ENCODE peak calls at places on chromosomes 2 and 18, in seven cellular contexts. M, P, G, B, X, S and J are unnamed samples.

GRCh38 chr2:201218780-201219179 is 35.8 kb downstream of the CASP10 start:
- DNase-seq in M (no peak), P (no peak), G (no peak), B (no peak), X (no peak), S (no peak), J (no peak)

GRCh38 chr2:24702800-24703199 is 90.4 kb downstream of the PTRHD1 start:
- DNase-seq in M (no peak), P (no peak), G (peak), B (no peak), X (no peak), S (no peak), J (peak)

GRCh38 chr2:117411983-117412382 is 402.5 kb upstream of the DDX18 start:
- DNase-seq in M (no peak), P (no peak), G (no peak), B (no peak), X (no peak), S (no peak), J (no peak)

GRCh38 chr18:8400193-8400752 is 209.0 kb upstream of the RAB12 start:
- DNase-seq in M (no peak), P (no peak), G (no peak), B (no peak), X (no peak), S (no peak), J (no peak)

GRCh38 chr2:181575024-181575649 is 81.8 kb downstream of the CERKL start:
- DNase-seq in M (no peak), P (no peak), G (peak), B (no peak), X (no peak), S (no peak), J (no peak)

GRCh38 chr2:106885326-106885725 is 641 bp downstream of the ST6GAL2 start:
- DNase-seq in M (no peak), P (no peak), G (peak), B (no peak), X (no peak), S (no peak), J (no peak)

GRCh38 chr2:35033748-35034147 is 1321.8 kb upstream of the CRIM1 start:
- DNase-seq in M (no peak), P (no peak), G (no peak), B (no peak), X (no peak), S (no peak), J (no peak)

GRCh38 chr2:96775160-96775559 is 14.5 kb downstream of the CNNM4 start:
- DNase-seq in M (no peak), P (no peak), G (no peak), B (no peak), X (no peak), S (no peak), J (no peak)

GRCh38 chr2:35293261-35293660 is 1062.3 kb upstream of the CRIM1 start:
- DNase-seq in M (no peak), P (no peak), G (peak), B (no peak), X (no peak), S (no peak), J (no peak)

GRCh38 chr2:69545477-69545932 is 98.0 kb downstream of the AAK1 start:
- DNase-seq in M (no peak), P (no peak), G (no peak), B (no peak), X (no peak), S (no peak), J (peak)

GRCh38 chr2:240821429-240821778 is 1.4 kb upstream of the KIF1A start:
- DNase-seq in M (no peak), P (no peak), G (no peak), B (no peak), X (no peak), S (no peak), J (no peak)
- H3K4me3 ChIP-seq in M (no peak), P (no peak), G (no peak), B (no peak), X (no peak), S (no peak), J (no peak)

GRCh38 chr2:37637122-37637875 is 34.1 kb downstream of the CDC42EP3 start:
- DNase-seq in M (no peak), P (no peak), G (no peak), B (no peak), X (no peak), S (no peak), J (peak)
- H3K4me3 ChIP-seq in M (no peak), P (no peak), G (no peak), B (no peak), X (no peak), S (no peak), J (no peak)

DNA sequence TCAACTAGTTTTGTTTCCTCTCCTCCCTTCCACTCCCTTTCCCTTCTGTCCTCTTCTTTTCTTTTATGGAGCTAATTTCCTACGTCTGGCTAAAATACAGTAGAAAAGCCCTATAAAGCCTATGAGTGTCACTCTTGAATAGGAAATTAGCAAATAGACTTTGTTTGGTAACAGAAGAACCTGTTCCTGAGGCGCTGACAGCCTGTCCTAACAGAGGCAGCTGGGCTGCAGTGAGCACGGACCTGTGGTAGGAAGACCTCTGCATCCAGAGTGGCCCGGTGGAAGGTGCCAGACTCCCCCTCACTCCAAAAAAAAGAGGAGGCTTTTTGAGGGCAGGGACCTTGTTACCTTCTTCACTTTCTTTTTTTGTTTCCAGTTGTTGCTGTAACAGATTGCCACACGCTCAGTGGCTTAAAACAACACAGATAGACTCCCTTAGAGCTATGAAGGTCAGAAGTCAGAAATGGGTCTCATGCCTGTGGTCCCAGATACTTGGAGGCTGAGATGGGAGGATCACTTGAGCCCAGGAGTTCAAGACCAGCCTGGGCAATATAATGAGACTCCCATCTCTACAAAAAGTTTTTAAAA is 81.2 kb upstream of the TXNDC2 start:
- DNase-seq in M (no peak), P (no peak), G (no peak), B (no peak), X (no peak), S (no peak), J (no peak)
- H3K4me3 ChIP-seq in M (no peak), P (no peak), G (no peak), B (no peak), X (no peak), S (no peak), J (no peak)

GRCh38 chr2:27766287-27766661 is 5.2 kb upstream of the MRPL33 start:
- DNase-seq in M (no peak), P (no peak), G (no peak), B (no peak), X (no peak), S (no peak), J (no peak)
- H3K4me3 ChIP-seq in M (peak), P (no peak), G (no peak), B (no peak), X (peak), S (peak), J (no peak)